ENCODE peak calls at places on chromosomes 3 and 15, in six cellular contexts. One of them, this sample, is unnamed. For H3K4me1, the result is how much of the 10 kb centered on the place peaks cover.

GRCh38 chr3:81378552-81379288 is 382.7 kb downstream of the GBE1 start:
- DNase-seq in SJSA1: no peak
- DNase-seq in mucosa of descending colon: no peak
- DNase-seq in transverse colon: no peak
- DNase-seq in HCT116: no peak
- DNase-seq in uterus: no peak
- DNase-seq in this sample: no peak

GRCh38 chr3:4575413-4575812 is 82.3 kb downstream of the ITPR1 start:
- DNase-seq in SJSA1: no peak
- DNase-seq in mucosa of descending colon: no peak
- DNase-seq in transverse colon: no peak
- DNase-seq in HCT116: no peak
- DNase-seq in uterus: no peak
- DNase-seq in this sample: no peak

GRCh38 chr3:156516951-156517350 is 38.0 kb downstream of the SSR3 start:
- DNase-seq in SJSA1: no peak
- DNase-seq in mucosa of descending colon: no peak
- DNase-seq in transverse colon: no peak
- DNase-seq in HCT116: no peak
- DNase-seq in uterus: no peak
- DNase-seq in this sample: no peak

GRCh38 chr15:76501726-76502125 is 165.2 kb downstream of the ISL2 start:
- DNase-seq in SJSA1: no peak
- DNase-seq in mucosa of descending colon: no peak
- DNase-seq in transverse colon: no peak
- DNase-seq in HCT116: no peak
- DNase-seq in uterus: no peak
- DNase-seq in this sample: no peak

GRCh38 chr3:125443923-125444322 is 68.8 kb upstream of the ZNF148 start:
- DNase-seq in SJSA1: peak
- DNase-seq in mucosa of descending colon: no peak
- DNase-seq in transverse colon: no peak
- DNase-seq in HCT116: no peak
- DNase-seq in uterus: no peak
- DNase-seq in this sample: no peak

GRCh38 chr3:63538912-63539311 is 113.6 kb upstream of the SNTN start:
- DNase-seq in SJSA1: no peak
- DNase-seq in mucosa of descending colon: no peak
- DNase-seq in transverse colon: no peak
- DNase-seq in HCT116: no peak
- DNase-seq in uterus: no peak
- DNase-seq in this sample: no peak

GRCh38 chr15:100968043-100968966 is 49.1 kb downstream of the LRRK1 start:
- DNase-seq in SJSA1: peak
- DNase-seq in mucosa of descending colon: no peak
- DNase-seq in transverse colon: no peak
- DNase-seq in HCT116: no peak
- DNase-seq in uterus: no peak
- DNase-seq in this sample: no peak

GRCh38 chr15:58919232-58919631 is 14.2 kb downstream of the SLTM start:
- DNase-seq in SJSA1: no peak
- DNase-seq in mucosa of descending colon: no peak
- DNase-seq in transverse colon: no peak
- DNase-seq in HCT116: no peak
- DNase-seq in uterus: no peak
- DNase-seq in this sample: no peak

GRCh38 chr15:51004103-51004536 is 90.6 kb downstream of the TNFAIP8L3 start:
- DNase-seq in SJSA1: no peak
- DNase-seq in mucosa of descending colon: no peak
- DNase-seq in transverse colon: no peak
- DNase-seq in HCT116: no peak
- DNase-seq in uterus: no peak
- DNase-seq in this sample: no peak

GRCh38 chr3:49910409-49911123 is 6.9 kb upstream of the MST1R start:
- DNase-seq in SJSA1: no peak
- DNase-seq in mucosa of descending colon: no peak
- DNase-seq in transverse colon: no peak
- DNase-seq in HCT116: no peak
- DNase-seq in uterus: no peak
- DNase-seq in this sample: no peak

GRCh38 chr15:28950916-28951315 is 65.1 kb downstream of the APBA2 start:
- DNase-seq in SJSA1: no peak
- DNase-seq in mucosa of descending colon: no peak
- DNase-seq in transverse colon: no peak
- DNase-seq in HCT116: no peak
- DNase-seq in uterus: no peak
- DNase-seq in this sample: no peak

GRCh38 chr3:16516695-16517481 is 3.4 kb upstream of the RFTN1 start:
- DNase-seq in SJSA1: peak
- DNase-seq in mucosa of descending colon: no peak
- DNase-seq in transverse colon: no peak
- DNase-seq in HCT116: no peak
- DNase-seq in uterus: peak
- DNase-seq in this sample: peak

GRCh38 chr15:63313866-63314265 is 36.5 kb downstream of the APH1B start:
- DNase-seq in SJSA1: no peak
- DNase-seq in mucosa of descending colon: no peak
- DNase-seq in transverse colon: no peak
- DNase-seq in HCT116: no peak
- DNase-seq in uterus: no peak
- DNase-seq in this sample: no peak

GRCh38 chr3:194967126-194968117 is 281.7 kb downstream of the FAM43A start:
- DNase-seq in SJSA1: no peak
- DNase-seq in mucosa of descending colon: no peak
- DNase-seq in transverse colon: no peak
- DNase-seq in HCT116: no peak
- DNase-seq in uterus: no peak
- DNase-seq in this sample: peak

GRCh38 chr15:95875141-95875643 is 455.3 kb upstream of the NR2F2 start:
- DNase-seq in SJSA1: no peak
- DNase-seq in mucosa of descending colon: no peak
- DNase-seq in transverse colon: no peak
- DNase-seq in HCT116: no peak
- DNase-seq in uterus: no peak
- DNase-seq in this sample: peak

GRCh38 chr15:41832208-41832607 is 4.3 kb downstream of the JMJD7 start:
- DNase-seq in SJSA1: no peak
- DNase-seq in mucosa of descending colon: no peak
- DNase-seq in transverse colon: no peak
- DNase-seq in HCT116: no peak
- DNase-seq in uterus: no peak
- DNase-seq in this sample: no peak

GRCh38 chr15:41828747-41829270 is 917 bp downstream of the JMJD7 start:
- DNase-seq in SJSA1: no peak
- DNase-seq in mucosa of descending colon: no peak
- DNase-seq in transverse colon: no peak
- DNase-seq in HCT116: no peak
- DNase-seq in uterus: no peak
- DNase-seq in this sample: no peak

GRCh38 chr15:41827290-41827879 is 507 bp upstream of the JMJD7 start:
- DNase-seq in SJSA1: peak
- DNase-seq in mucosa of descending colon: peak
- DNase-seq in transverse colon: peak
- DNase-seq in HCT116: no peak
- DNase-seq in uterus: no peak
- DNase-seq in this sample: no peak

GRCh38 chr15:41827880-41828746 is at the start of gene JMJD7:
- DNase-seq in SJSA1: peak
- DNase-seq in mucosa of descending colon: peak
- DNase-seq in transverse colon: peak
- DNase-seq in HCT116: peak
- DNase-seq in uterus: peak
- DNase-seq in this sample: peak

GRCh38 chr15:41829959-41830646 is 2.2 kb downstream of the JMJD7 start:
- DNase-seq in SJSA1: no peak
- DNase-seq in mucosa of descending colon: no peak
- DNase-seq in transverse colon: no peak
- DNase-seq in HCT116: no peak
- DNase-seq in uterus: no peak
- DNase-seq in this sample: no peak
- H3K4me1 ChIP-seq in SJSA1: under half
- H3K4me1 ChIP-seq in mucosa of descending colon: under half
- H3K4me1 ChIP-seq in transverse colon: under half
- H3K4me1 ChIP-seq in HCT116: under half
- H3K4me1 ChIP-seq in uterus: under half
- H3K4me1 ChIP-seq in this sample: under half

DNA sequence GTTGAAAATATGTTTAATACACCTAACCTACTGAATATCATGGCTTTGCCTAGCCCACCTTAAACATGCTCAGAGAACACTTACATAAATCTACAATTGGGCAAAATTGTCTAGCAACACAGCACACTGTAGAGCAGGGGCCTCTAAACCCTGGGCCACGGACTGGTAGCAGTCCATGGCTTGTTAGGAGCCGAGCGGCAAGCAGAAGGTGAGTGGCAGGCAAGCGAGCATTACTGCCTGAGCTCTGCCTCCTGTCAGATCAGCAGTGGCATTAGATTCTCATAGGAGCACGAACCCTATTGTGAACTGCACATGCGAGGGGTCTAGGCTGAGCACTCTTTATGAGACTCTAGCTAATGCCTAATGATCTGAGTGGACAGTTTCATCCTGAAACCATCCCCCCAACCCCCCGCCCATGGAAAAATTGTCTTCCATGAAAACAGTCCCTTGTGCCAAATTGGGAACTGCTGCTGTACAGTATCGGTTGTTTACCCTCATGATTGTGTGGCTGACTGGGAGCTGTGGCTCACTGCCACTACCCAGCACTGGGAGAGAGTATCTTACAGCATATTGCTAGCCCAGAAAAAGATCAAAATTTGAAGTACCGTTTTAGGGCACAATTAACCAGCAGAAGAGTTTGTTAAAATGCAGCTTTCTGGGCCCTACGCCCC is 26.1 kb downstream of the CMSS1 start:
- DNase-seq in SJSA1: no peak
- DNase-seq in mucosa of descending colon: peak
- DNase-seq in transverse colon: no peak
- DNase-seq in HCT116: no peak
- DNase-seq in uterus: no peak
- DNase-seq in this sample: no peak
- H3K4me1 ChIP-seq in SJSA1: under half
- H3K4me1 ChIP-seq in mucosa of descending colon: under half
- H3K4me1 ChIP-seq in transverse colon: under half
- H3K4me1 ChIP-seq in HCT116: under half
- H3K4me1 ChIP-seq in uterus: under half
- H3K4me1 ChIP-seq in this sample: under half

GRCh38 chr3:123864706-123865105 is 19.4 kb downstream of the MYLK start:
- DNase-seq in SJSA1: no peak
- DNase-seq in mucosa of descending colon: no peak
- DNase-seq in transverse colon: no peak
- DNase-seq in HCT116: no peak
- DNase-seq in uterus: no peak
- DNase-seq in this sample: no peak

GRCh38 chr3:123872621-123873020 is 11.5 kb downstream of the MYLK start:
- DNase-seq in SJSA1: no peak
- DNase-seq in mucosa of descending colon: no peak
- DNase-seq in transverse colon: no peak
- DNase-seq in HCT116: no peak
- DNase-seq in uterus: no peak
- DNase-seq in this sample: no peak

GRCh38 chr3:123870033-123870432 is 14.1 kb downstream of the MYLK start:
- DNase-seq in SJSA1: peak
- DNase-seq in mucosa of descending colon: no peak
- DNase-seq in transverse colon: no peak
- DNase-seq in HCT116: no peak
- DNase-seq in uterus: no peak
- DNase-seq in this sample: no peak

GRCh38 chr3:123871946-123872345 is 12.2 kb downstream of the MYLK start:
- DNase-seq in SJSA1: peak
- DNase-seq in mucosa of descending colon: no peak
- DNase-seq in transverse colon: no peak
- DNase-seq in HCT116: no peak
- DNase-seq in uterus: no peak
- DNase-seq in this sample: no peak

GRCh38 chr3:123869165-123869564 is 15.0 kb downstream of the MYLK start:
- DNase-seq in SJSA1: no peak
- DNase-seq in mucosa of descending colon: no peak
- DNase-seq in transverse colon: no peak
- DNase-seq in HCT116: no peak
- DNase-seq in uterus: no peak
- DNase-seq in this sample: no peak
- H3K4me1 ChIP-seq in SJSA1: under half
- H3K4me1 ChIP-seq in mucosa of descending colon: under half
- H3K4me1 ChIP-seq in transverse colon: under half
- H3K4me1 ChIP-seq in HCT116: under half
- H3K4me1 ChIP-seq in uterus: under half
- H3K4me1 ChIP-seq in this sample: under half

GRCh38 chr3:46944191-46944590 is 32.4 kb downstream of the CCDC12 start:
- DNase-seq in SJSA1: no peak
- DNase-seq in mucosa of descending colon: peak
- DNase-seq in transverse colon: no peak
- DNase-seq in HCT116: no peak
- DNase-seq in uterus: no peak
- DNase-seq in this sample: no peak

GRCh38 chr3:46942079-46942478 is 34.5 kb downstream of the CCDC12 start:
- DNase-seq in SJSA1: no peak
- DNase-seq in mucosa of descending colon: peak
- DNase-seq in transverse colon: peak
- DNase-seq in HCT116: no peak
- DNase-seq in uterus: no peak
- DNase-seq in this sample: no peak

GRCh38 chr3:46939578-46940405 is 36.8 kb downstream of the CCDC12 start:
- DNase-seq in SJSA1: no peak
- DNase-seq in mucosa of descending colon: no peak
- DNase-seq in transverse colon: no peak
- DNase-seq in HCT116: no peak
- DNase-seq in uterus: no peak
- DNase-seq in this sample: no peak

GRCh38 chr3:46943237-46944187 is 33.0 kb downstream of the CCDC12 start:
- DNase-seq in SJSA1: no peak
- DNase-seq in mucosa of descending colon: peak
- DNase-seq in transverse colon: peak
- DNase-seq in HCT116: peak
- DNase-seq in uterus: no peak
- DNase-seq in this sample: no peak

DNA sequence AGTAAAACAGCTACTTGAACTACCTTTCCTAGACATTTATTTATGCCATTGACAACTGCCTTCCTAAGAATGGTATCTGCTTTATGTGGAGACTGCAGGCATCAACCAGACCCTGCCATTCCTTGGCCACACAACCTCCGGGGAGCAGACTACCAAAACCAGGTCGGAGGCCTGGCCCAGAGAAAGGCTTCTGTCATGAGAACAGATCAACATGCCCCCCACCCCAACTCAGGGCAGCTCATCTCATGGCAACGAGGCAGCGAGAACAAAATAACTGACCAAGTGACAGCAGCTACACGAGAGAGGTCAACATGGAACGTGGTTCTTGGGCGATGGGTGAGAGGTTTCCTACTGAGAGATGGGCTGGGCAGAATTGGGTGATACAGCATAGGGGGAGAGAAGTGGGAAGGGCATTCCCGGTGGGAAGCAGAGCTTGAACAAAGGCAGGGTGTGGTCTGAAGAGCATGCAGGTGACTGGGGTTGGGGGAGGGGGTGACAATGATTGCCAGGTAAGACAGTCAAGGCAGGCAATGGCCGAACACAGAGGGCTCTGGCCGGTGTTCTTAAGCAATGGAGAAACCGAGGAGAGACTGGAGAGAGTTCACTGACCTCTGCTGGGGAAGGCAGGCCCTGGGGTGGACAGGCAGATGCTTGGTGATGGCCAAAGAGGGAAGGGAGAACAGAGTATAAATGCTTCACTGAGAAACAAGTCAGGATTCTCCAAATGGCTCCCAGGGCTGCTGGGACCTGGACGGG is 33.9 kb downstream of the CCDC12 start:
- DNase-seq in SJSA1: no peak
- DNase-seq in mucosa of descending colon: peak
- DNase-seq in transverse colon: peak
- DNase-seq in HCT116: no peak
- DNase-seq in uterus: no peak
- DNase-seq in this sample: no peak
- H3K4me1 ChIP-seq in SJSA1: under half
- H3K4me1 ChIP-seq in mucosa of descending colon: half or more
- H3K4me1 ChIP-seq in transverse colon: half or more
- H3K4me1 ChIP-seq in HCT116: half or more
- H3K4me1 ChIP-seq in uterus: under half
- H3K4me1 ChIP-seq in this sample: half or more